ENCODE peak calls at places on chromosomes 7 and 10, in five cellular contexts. One of them, this sample, is unnamed.

GRCh38 chr10:93440591-93441012 is 41.5 kb downstream of the MYOF start:
- DNase-seq in glutamatergic neuron: no peak
- DNase-seq in HFF-Myc: no peak
- DNase-seq in kidney: no peak
- DNase-seq in MCF 10A: no peak
- DNase-seq in this sample: no peak

GRCh38 chr10:77836299-77836820 is 90.2 kb downstream of the DLG5 start:
- DNase-seq in glutamatergic neuron: no peak
- DNase-seq in HFF-Myc: no peak
- DNase-seq in kidney: peak
- DNase-seq in MCF 10A: no peak
- DNase-seq in this sample: no peak

GRCh38 chr7:47327698-47328391 is 254.1 kb downstream of the TNS3 start:
- DNase-seq in glutamatergic neuron: peak
- DNase-seq in HFF-Myc: peak
- DNase-seq in kidney: peak
- DNase-seq in MCF 10A: peak
- DNase-seq in this sample: no peak

GRCh38 chr7:86939197-86939814 is 120.1 kb downstream of the ELAPOR2 start:
- DNase-seq in glutamatergic neuron: no peak
- DNase-seq in HFF-Myc: peak
- DNase-seq in kidney: no peak
- DNase-seq in MCF 10A: peak
- DNase-seq in this sample: no peak

GRCh38 chr10:103895458-103896186 is 22.4 kb downstream of the STN1 start:
- DNase-seq in glutamatergic neuron: no peak
- DNase-seq in HFF-Myc: peak
- DNase-seq in kidney: no peak
- DNase-seq in MCF 10A: peak
- DNase-seq in this sample: no peak

GRCh38 chr7:116843373-116843772 is 19.0 kb upstream of the CAPZA2 start:
- DNase-seq in glutamatergic neuron: no peak
- DNase-seq in HFF-Myc: no peak
- DNase-seq in kidney: no peak
- DNase-seq in MCF 10A: no peak
- DNase-seq in this sample: no peak

GRCh38 chr10:123913688-123914268 is 22.2 kb upstream of the CPXM2 start:
- DNase-seq in glutamatergic neuron: no peak
- DNase-seq in HFF-Myc: no peak
- DNase-seq in kidney: peak
- DNase-seq in MCF 10A: no peak
- DNase-seq in this sample: no peak

GRCh38 chr7:73340514-73340913 is 12.6 kb downstream of the FKBP6 start:
- DNase-seq in glutamatergic neuron: no peak
- DNase-seq in HFF-Myc: no peak
- DNase-seq in kidney: no peak
- DNase-seq in MCF 10A: no peak
- DNase-seq in this sample: no peak

GRCh38 chr10:70615784-70616511 is 13.4 kb upstream of the PRF1 start:
- DNase-seq in glutamatergic neuron: no peak
- DNase-seq in HFF-Myc: no peak
- DNase-seq in kidney: no peak
- DNase-seq in MCF 10A: peak
- DNase-seq in this sample: no peak

GRCh38 chr7:140659727-140660396 is 12.9 kb upstream of the ADCK2 start:
- DNase-seq in glutamatergic neuron: no peak
- DNase-seq in HFF-Myc: no peak
- DNase-seq in kidney: no peak
- DNase-seq in MCF 10A: no peak
- DNase-seq in this sample: no peak

GRCh38 chr10:119320981-119321380 is 113.6 kb downstream of the GRK5 start:
- DNase-seq in glutamatergic neuron: no peak
- DNase-seq in HFF-Myc: no peak
- DNase-seq in kidney: no peak
- DNase-seq in MCF 10A: no peak
- DNase-seq in this sample: no peak

GRCh38 chr7:46229409-46229808 is 308.3 kb upstream of the IGFBP3 start:
- DNase-seq in glutamatergic neuron: no peak
- DNase-seq in HFF-Myc: peak
- DNase-seq in kidney: no peak
- DNase-seq in MCF 10A: peak
- DNase-seq in this sample: no peak

GRCh38 chr7:135537905-135538304 is 19.8 kb upstream of the NUP205 start:
- DNase-seq in glutamatergic neuron: no peak
- DNase-seq in HFF-Myc: no peak
- DNase-seq in kidney: no peak
- DNase-seq in MCF 10A: no peak
- DNase-seq in this sample: no peak

GRCh38 chr10:36281871-36282331 is 639.8 kb upstream of the FZD8 start:
- DNase-seq in glutamatergic neuron: no peak
- DNase-seq in HFF-Myc: no peak
- DNase-seq in kidney: no peak
- DNase-seq in MCF 10A: no peak
- DNase-seq in this sample: no peak

GRCh38 chr10:27619329-27619728 is 115.2 kb downstream of the RAB18 start:
- DNase-seq in glutamatergic neuron: no peak
- DNase-seq in HFF-Myc: no peak
- DNase-seq in kidney: no peak
- DNase-seq in MCF 10A: no peak
- DNase-seq in this sample: no peak

GRCh38 chr7:141976524-141977245 is 3.1 kb upstream of the TAS2R38 start:
- DNase-seq in glutamatergic neuron: no peak
- DNase-seq in HFF-Myc: no peak
- DNase-seq in kidney: no peak
- DNase-seq in MCF 10A: no peak
- DNase-seq in this sample: no peak

GRCh38 chr7:144792050-144792449 is 43.8 kb downstream of the TPK1 start:
- DNase-seq in glutamatergic neuron: no peak
- DNase-seq in HFF-Myc: no peak
- DNase-seq in kidney: no peak
- DNase-seq in MCF 10A: no peak
- DNase-seq in this sample: no peak

GRCh38 chr10:18005781-18006456 is 54.2 kb downstream of the SLC39A12 start:
- DNase-seq in glutamatergic neuron: no peak
- DNase-seq in HFF-Myc: peak
- DNase-seq in kidney: no peak
- DNase-seq in MCF 10A: peak
- DNase-seq in this sample: no peak

GRCh38 chr7:26449175-26450165 is 157.8 kb downstream of the SNX10 start:
- DNase-seq in glutamatergic neuron: no peak
- DNase-seq in HFF-Myc: no peak
- DNase-seq in kidney: no peak
- DNase-seq in MCF 10A: peak
- DNase-seq in this sample: no peak

GRCh38 chr10:78462728-78463228 is 429.1 kb downstream of the RPS24 start:
- DNase-seq in glutamatergic neuron: no peak
- DNase-seq in HFF-Myc: no peak
- DNase-seq in kidney: no peak
- DNase-seq in MCF 10A: no peak
- DNase-seq in this sample: peak

GRCh38 chr10:60032723-60033122 is 126.4 kb upstream of the CCDC6 start:
- DNase-seq in glutamatergic neuron: no peak
- DNase-seq in HFF-Myc: peak
- DNase-seq in kidney: no peak
- DNase-seq in MCF 10A: peak
- DNase-seq in this sample: peak

GRCh38 chr7:30713397-30713796 is 31.1 kb upstream of the CRHR2 start:
- DNase-seq in glutamatergic neuron: no peak
- DNase-seq in HFF-Myc: no peak
- DNase-seq in kidney: peak
- DNase-seq in MCF 10A: peak
- DNase-seq in this sample: no peak

GRCh38 chr10:15211464-15211979 is 43.0 kb upstream of the NMT2 start:
- DNase-seq in glutamatergic neuron: no peak
- DNase-seq in HFF-Myc: no peak
- DNase-seq in kidney: no peak
- DNase-seq in MCF 10A: peak
- DNase-seq in this sample: no peak

GRCh38 chr7:123711832-123712293 is 36.9 kb downstream of the WASL start:
- DNase-seq in glutamatergic neuron: no peak
- DNase-seq in HFF-Myc: no peak
- DNase-seq in kidney: no peak
- DNase-seq in MCF 10A: no peak
- DNase-seq in this sample: no peak

GRCh38 chr10:44261710-44262455 is 123.0 kb downstream of the CXCL12 start:
- DNase-seq in glutamatergic neuron: no peak
- DNase-seq in HFF-Myc: no peak
- DNase-seq in kidney: no peak
- DNase-seq in MCF 10A: no peak
- DNase-seq in this sample: no peak

GRCh38 chr7:42262907-42263466 is 26.0 kb upstream of the GLI3 start:
- DNase-seq in glutamatergic neuron: peak
- DNase-seq in HFF-Myc: no peak
- DNase-seq in kidney: no peak
- DNase-seq in MCF 10A: peak
- DNase-seq in this sample: no peak

GRCh38 chr10:43961523-43962345 is 313.1 kb upstream of the ZNF32 start:
- DNase-seq in glutamatergic neuron: no peak
- DNase-seq in HFF-Myc: no peak
- DNase-seq in kidney: no peak
- DNase-seq in MCF 10A: no peak
- DNase-seq in this sample: no peak

GRCh38 chr7:12470930-12471329 is 67.3 kb upstream of the VWDE start:
- DNase-seq in glutamatergic neuron: no peak
- DNase-seq in HFF-Myc: no peak
- DNase-seq in kidney: peak
- DNase-seq in MCF 10A: no peak
- DNase-seq in this sample: no peak

GRCh38 chr10:18795549-18795948 is 136.3 kb downstream of the ARL5B start:
- DNase-seq in glutamatergic neuron: no peak
- DNase-seq in HFF-Myc: no peak
- DNase-seq in kidney: no peak
- DNase-seq in MCF 10A: no peak
- DNase-seq in this sample: no peak

GRCh38 chr10:88546462-88546861 is 36.7 kb downstream of the RNLS start:
- DNase-seq in glutamatergic neuron: no peak
- DNase-seq in HFF-Myc: no peak
- DNase-seq in kidney: no peak
- DNase-seq in MCF 10A: no peak
- DNase-seq in this sample: no peak

GRCh38 chr10:109961181-109962001 is 38.1 kb upstream of the XPNPEP1 start:
- DNase-seq in glutamatergic neuron: no peak
- DNase-seq in HFF-Myc: peak
- DNase-seq in kidney: no peak
- DNase-seq in MCF 10A: peak
- DNase-seq in this sample: no peak

GRCh38 chr7:43077732-43078391 is 34.6 kb upstream of the HECW1 start:
- DNase-seq in glutamatergic neuron: peak
- DNase-seq in HFF-Myc: peak
- DNase-seq in kidney: no peak
- DNase-seq in MCF 10A: no peak
- DNase-seq in this sample: no peak

GRCh38 chr7:73363225-73364005 is 35.5 kb downstream of the FKBP6 start:
- DNase-seq in glutamatergic neuron: no peak
- DNase-seq in HFF-Myc: no peak
- DNase-seq in kidney: no peak
- DNase-seq in MCF 10A: no peak
- DNase-seq in this sample: no peak

GRCh38 chr7:5667391-5667790 is 114.1 kb downstream of the RNF216 start:
- DNase-seq in glutamatergic neuron: no peak
- DNase-seq in HFF-Myc: no peak
- DNase-seq in kidney: no peak
- DNase-seq in MCF 10A: no peak
- DNase-seq in this sample: no peak

GRCh38 chr7:27151945-27152815 is at the start of gene HOXA3:
- DNase-seq in glutamatergic neuron: no peak
- DNase-seq in HFF-Myc: no peak
- DNase-seq in kidney: peak
- DNase-seq in MCF 10A: no peak
- DNase-seq in this sample: peak

GRCh38 chr10:30433779-30434272 is at the start of gene MAP3K8:
- DNase-seq in glutamatergic neuron: peak
- DNase-seq in HFF-Myc: no peak
- DNase-seq in kidney: peak
- DNase-seq in MCF 10A: peak
- DNase-seq in this sample: peak

GRCh38 chr10:76072384-76072783 is 641.0 kb downstream of the LRMDA start:
- DNase-seq in glutamatergic neuron: no peak
- DNase-seq in HFF-Myc: no peak
- DNase-seq in kidney: no peak
- DNase-seq in MCF 10A: no peak
- DNase-seq in this sample: no peak

GRCh38 chr7:154928136-154929005 is 74.6 kb downstream of the PAXIP1 start:
- DNase-seq in glutamatergic neuron: no peak
- DNase-seq in HFF-Myc: peak
- DNase-seq in kidney: no peak
- DNase-seq in MCF 10A: peak
- DNase-seq in this sample: no peak

GRCh38 chr10:54800677-54801480 is at the start of gene PCDH15:
- DNase-seq in glutamatergic neuron: peak
- DNase-seq in HFF-Myc: no peak
- DNase-seq in kidney: peak
- DNase-seq in MCF 10A: peak
- DNase-seq in this sample: no peak
- TF ChIP-seq CTCF in glutamatergic neuron: no peak
- TF ChIP-seq CTCF in HFF-Myc: no peak
- TF ChIP-seq CTCF in kidney: peak
- TF ChIP-seq CTCF in MCF 10A: peak
- TF ChIP-seq CTCF in this sample: no peak

GRCh38 chr7:20219446-20220292 is 2.5 kb upstream of the MACC1 start:
- DNase-seq in glutamatergic neuron: no peak
- DNase-seq in HFF-Myc: peak
- DNase-seq in kidney: peak
- DNase-seq in MCF 10A: peak
- DNase-seq in this sample: no peak
- TF ChIP-seq CTCF in glutamatergic neuron: no peak
- TF ChIP-seq CTCF in HFF-Myc: no peak
- TF ChIP-seq CTCF in kidney: no peak
- TF ChIP-seq CTCF in MCF 10A: no peak
- TF ChIP-seq CTCF in this sample: no peak

GRCh38 chr7:100109521-100110163 is 8.2 kb downstream of the AP4M1 start:
- DNase-seq in glutamatergic neuron: no peak
- DNase-seq in HFF-Myc: no peak
- DNase-seq in kidney: no peak
- DNase-seq in MCF 10A: no peak
- DNase-seq in this sample: no peak
- TF ChIP-seq CTCF in glutamatergic neuron: no peak
- TF ChIP-seq CTCF in HFF-Myc: peak
- TF ChIP-seq CTCF in kidney: no peak
- TF ChIP-seq CTCF in MCF 10A: no peak
- TF ChIP-seq CTCF in this sample: no peak

DNA sequence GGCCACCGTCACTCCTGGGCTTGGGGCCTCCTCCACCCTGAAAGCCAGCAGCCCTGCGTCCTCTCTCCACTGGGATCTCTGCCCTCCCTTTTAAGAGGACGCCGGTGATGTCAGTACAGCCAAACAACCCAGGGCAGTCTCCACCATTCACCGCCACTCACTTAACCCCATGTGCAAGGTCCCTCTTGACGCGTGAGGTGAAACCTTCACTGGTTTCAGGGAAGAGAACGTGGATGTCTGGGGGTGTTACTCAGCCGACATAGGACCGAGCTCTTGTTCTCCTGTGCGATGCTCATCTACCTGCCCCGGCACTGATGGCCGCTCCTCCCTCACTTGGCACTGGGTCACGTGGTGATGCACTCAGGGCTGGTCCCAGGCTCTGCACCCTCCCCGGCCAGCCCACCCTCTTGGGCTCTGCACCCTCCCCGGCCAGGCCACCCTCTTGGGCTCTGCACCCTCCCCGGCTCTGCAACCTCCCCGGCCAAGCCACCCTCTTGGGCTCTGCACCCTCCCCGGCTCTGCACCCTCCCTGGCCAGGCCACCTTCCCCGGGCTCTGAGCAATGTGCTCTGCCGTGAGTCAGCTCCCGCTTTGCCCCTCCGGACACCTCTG is 36.1 kb downstream of the ADGRA1 start:
- DNase-seq in glutamatergic neuron: no peak
- DNase-seq in HFF-Myc: no peak
- DNase-seq in kidney: peak
- DNase-seq in MCF 10A: no peak
- DNase-seq in this sample: peak
- TF ChIP-seq CTCF in glutamatergic neuron: no peak
- TF ChIP-seq CTCF in HFF-Myc: no peak
- TF ChIP-seq CTCF in kidney: no peak
- TF ChIP-seq CTCF in MCF 10A: no peak
- TF ChIP-seq CTCF in this sample: no peak

This sample was measured in omental fat pad.